ENCODE peak calls at places on chromosomes 16 and 17, in ten cellular contexts. V, O, X, W, E, H, A, U, G and N are unnamed samples.

GRCh38 chr16:51971184-51971583 is 575.8 kb downstream of the TOX3 start:
- DNase-seq in V (no peak), O (peak; percentile 13), X (no peak), W (no peak), E (peak; percentile 30), H (no peak), A (peak; percentile 2), U (no peak), G (no peak), N (no peak)

GRCh38 chr16:85231959-85232358 is 119.7 kb upstream of the CIBAR2 start:
- DNase-seq in V (peak; percentile 69), O (no peak), X (no peak), W (no peak), E (no peak), H (no peak), A (no peak), U (peak; percentile 82), G (no peak), N (no peak)

GRCh38 chr17:72510454-72511016 is 389.7 kb downstream of the SOX9 start:
- DNase-seq in V (no peak), O (no peak), X (no peak), W (no peak), E (no peak), H (no peak), A (no peak), U (no peak), G (no peak), N (no peak)

GRCh38 chr17:37025847-37026533 is 77.2 kb downstream of the AATF start:
- DNase-seq in V (no peak), O (no peak), X (no peak), W (no peak), E (no peak), H (no peak), A (no peak), U (no peak), G (no peak), N (no peak)

GRCh38 chr16:56616608-56617211 is 8.3 kb downstream of the MT2A start:
- DNase-seq in V (no peak), O (no peak), X (no peak), W (no peak), E (no peak), H (no peak), A (no peak), U (no peak), G (no peak), N (no peak)

GRCh38 chr17:21024024-21024423 is 18.8 kb downstream of the USP22 start:
- DNase-seq in V (no peak), O (no peak), X (no peak), W (no peak), E (no peak), H (no peak), A (no peak), U (no peak), G (no peak), N (no peak)

GRCh38 chr16:77289331-77289809 is 90.2 kb downstream of the SYCE1L start:
- DNase-seq in V (no peak), O (peak; percentile 20), X (no peak), W (no peak), E (no peak), H (no peak), A (no peak), U (no peak), G (no peak), N (no peak)

GRCh38 chr17:2854662-2855061 is 58.4 kb downstream of the RAP1GAP2 start:
- DNase-seq in V (no peak), O (peak; percentile 35), X (no peak), W (no peak), E (peak; percentile 69), H (no peak), A (no peak), U (no peak), G (no peak), N (no peak)

GRCh38 chr16:56970934-56971767 is 9.4 kb downstream of the CETP start:
- DNase-seq in V (no peak), O (no peak), X (no peak), W (no peak), E (no peak), H (no peak), A (no peak), U (no peak), G (no peak), N (no peak)

GRCh38 chr16:80733366-80733901 is 71.0 kb downstream of the CDYL2 start:
- DNase-seq in V (no peak), O (no peak), X (no peak), W (no peak), E (no peak), H (no peak), A (no peak), U (no peak), G (no peak), N (no peak)

GRCh38 chr17:67514998-67515397 is 137.9 kb downstream of the PITPNC1 start:
- DNase-seq in V (no peak), O (no peak), X (no peak), W (no peak), E (no peak), H (no peak), A (no peak), U (no peak), G (no peak), N (no peak)

GRCh38 chr17:71208111-71208704 is 912.6 kb upstream of the SOX9 start:
- DNase-seq in V (no peak), O (no peak), X (no peak), W (no peak), E (no peak), H (no peak), A (no peak), U (no peak), G (no peak), N (no peak)

GRCh38 chr16:66923247-66923851 is 2.0 kb downstream of the RRAD start:
- DNase-seq in V (peak; percentile 73), O (no peak), X (no peak), W (no peak), E (no peak), H (no peak), A (no peak), U (peak; percentile 84), G (no peak), N (no peak)

GRCh38 chr17:74950207-74950606 is 14.5 kb downstream of the OTOP3 start:
- DNase-seq in V (no peak), O (no peak), X (no peak), W (no peak), E (no peak), H (no peak), A (no peak), U (no peak), G (no peak), N (no peak)

GRCh38 chr17:59165933-59166342 is 10.4 kb downstream of the PRR11 start:
- DNase-seq in V (no peak), O (peak; percentile 68), X (no peak), W (no peak), E (peak; percentile 47), H (no peak), A (peak; percentile 60), U (no peak), G (peak; percentile 49), N (peak; percentile 34)

GRCh38 chr17:45170976-45171337 is 9.3 kb downstream of the HEXIM2 start:
- DNase-seq in V (peak; percentile 71), O (peak; percentile 76), X (peak; percentile 94), W (peak; percentile 72), E (peak; percentile 31), H (no peak), A (no peak), U (no peak), G (peak; percentile 44), N (peak; percentile 81)

GRCh38 chr17:55340726-55341125 is 76.0 kb downstream of the HLF start:
- DNase-seq in V (no peak), O (no peak), X (no peak), W (no peak), E (no peak), H (no peak), A (no peak), U (no peak), G (no peak), N (no peak)

GRCh38 chr16:68892214-68892613 is 48.9 kb downstream of the TANGO6 start:
- DNase-seq in V (no peak), O (no peak), X (no peak), W (no peak), E (no peak), H (no peak), A (no peak), U (no peak), G (no peak), N (no peak)

GRCh38 chr17:73430848-73431247 is 119.0 kb upstream of the CDC42EP4 start:
- DNase-seq in V (no peak), O (no peak), X (no peak), W (no peak), E (no peak), H (peak; percentile 39), A (peak; percentile 45), U (no peak), G (no peak), N (no peak)

GRCh38 chr16:86508947-86509758 is 1.2 kb upstream of the FOXF1 start:
- DNase-seq in V (peak; percentile 46), O (no peak), X (no peak), W (peak; percentile 82), E (no peak), H (no peak), A (no peak), U (peak; percentile 57), G (peak; percentile 32), N (peak; percentile 90)
- TF ChIP-seq POLR2A in V (no peak), O (no peak), X (no peak), W (no peak), E (no peak), H (no peak), A (no peak), U (no peak), G (no peak), N (no peak)

DNA sequence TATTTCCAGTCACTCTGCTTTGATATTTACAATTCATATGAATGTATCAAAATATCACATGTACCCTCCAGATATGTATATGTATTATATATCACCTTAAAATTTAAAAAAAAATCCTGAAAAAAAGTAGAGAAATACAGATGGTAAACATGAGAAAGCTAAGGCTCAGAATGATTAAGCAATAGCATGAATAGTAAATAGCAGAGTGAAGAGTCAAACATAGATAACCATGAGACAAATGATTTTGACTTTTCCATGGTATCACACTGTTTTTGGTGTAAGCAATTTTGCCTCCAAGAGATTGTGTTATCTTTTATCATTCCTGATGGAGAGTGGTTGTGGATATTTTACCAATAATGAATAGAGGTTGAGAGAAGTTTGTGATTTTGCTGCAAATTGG is 868.7 kb downstream of the CDH11 start:
- DNase-seq in V (no peak), O (no peak), X (no peak), W (no peak), E (no peak), H (no peak), A (no peak), U (no peak), G (no peak), N (no peak)
- TF ChIP-seq POLR2A in V (no peak), O (no peak), X (no peak), W (no peak), E (no peak), H (no peak), A (no peak), U (no peak), G (no peak), N (no peak)

GRCh38 chr17:47066841-47067682 is 88.0 kb upstream of the RPRML start:
- DNase-seq in V (peak; percentile 71), O (peak; percentile 99), X (peak; percentile 92), W (peak; percentile 85), E (peak; percentile 73), H (peak; percentile 90), A (peak; percentile 94), U (peak; percentile 81), G (peak; percentile 93), N (peak; percentile 94)
- TF ChIP-seq POLR2A in V (no peak), O (peak; percentile 94), X (no peak), W (no peak), E (no peak), H (no peak), A (peak; percentile 97), U (peak; percentile 61), G (peak; percentile 86), N (peak; percentile 88)

GRCh38 chr17:77322534-77323412 is 182.0 kb downstream of the SEC14L1 start:
- DNase-seq in V (peak; percentile 91), O (peak; percentile 93), X (peak; percentile 96), W (peak; percentile 92), E (peak; percentile 76), H (peak; percentile 86), A (peak; percentile 87), U (peak; percentile 89), G (peak; percentile 92), N (peak; percentile 85)
- TF ChIP-seq POLR2A in V (peak; percentile 65), O (peak; percentile 46), X (no peak), W (no peak), E (no peak), H (no peak), A (peak; percentile 58), U (no peak), G (peak; percentile 40), N (peak; percentile 86)